ENCODE peak calls at places on chromosomes 2 and 18, in four cellular contexts. One of them, this sample, is unnamed.

GRCh38 chr18:10410472-10411300 is 43.7 kb upstream of the APCDD1 start:
- DNase-seq in GM12878: no peak
- DNase-seq in HepG2: no peak
- DNase-seq in K562: no peak
- DNase-seq in this sample: no peak

GRCh38 chr2:236498369-236498768 is 71.3 kb upstream of the ACKR3 start:
- DNase-seq in GM12878: no peak
- DNase-seq in HepG2: no peak
- DNase-seq in K562: no peak
- DNase-seq in this sample: no peak

GRCh38 chr2:96890726-96891385 is 21.0 kb upstream of the SEMA4C start:
- DNase-seq in GM12878: no peak
- DNase-seq in HepG2: no peak
- DNase-seq in K562: peak
- DNase-seq in this sample: no peak

GRCh38 chr2:59296279-59296678 is 1055.2 kb upstream of the FANCL start:
- DNase-seq in GM12878: no peak
- DNase-seq in HepG2: peak
- DNase-seq in K562: no peak
- DNase-seq in this sample: no peak

GRCh38 chr2:158189526-158189925 is 87.8 kb downstream of the UPP2 start:
- DNase-seq in GM12878: no peak
- DNase-seq in HepG2: peak
- DNase-seq in K562: no peak
- DNase-seq in this sample: no peak

GRCh38 chr2:151728736-151729415 is 5.4 kb downstream of the NEB start:
- DNase-seq in GM12878: no peak
- DNase-seq in HepG2: no peak
- DNase-seq in K562: no peak
- DNase-seq in this sample: peak

GRCh38 chr2:237879058-237879430 is 19.6 kb downstream of the RAMP1 start:
- DNase-seq in GM12878: no peak
- DNase-seq in HepG2: no peak
- DNase-seq in K562: no peak
- DNase-seq in this sample: no peak

GRCh38 chr2:46032996-46033395 is 264.2 kb upstream of the EPAS1 start:
- DNase-seq in GM12878: no peak
- DNase-seq in HepG2: peak
- DNase-seq in K562: no peak
- DNase-seq in this sample: no peak

GRCh38 chr2:44902767-44903166 is 38.7 kb upstream of the SIX3 start:
- DNase-seq in GM12878: no peak
- DNase-seq in HepG2: no peak
- DNase-seq in K562: no peak
- DNase-seq in this sample: no peak

GRCh38 chr2:96872591-96873349 is 2.9 kb upstream of the SEMA4C start:
- DNase-seq in GM12878: no peak
- DNase-seq in HepG2: no peak
- DNase-seq in K562: peak
- DNase-seq in this sample: no peak

GRCh38 chr2:120230515-120231471 is 7.6 kb upstream of the TMEM185B start:
- DNase-seq in GM12878: no peak
- DNase-seq in HepG2: no peak
- DNase-seq in K562: no peak
- DNase-seq in this sample: no peak

GRCh38 chr2:31011565-31011964 is 126.7 kb downstream of the GALNT14 start:
- DNase-seq in GM12878: no peak
- DNase-seq in HepG2: no peak
- DNase-seq in K562: no peak
- DNase-seq in this sample: no peak

GRCh38 chr2:16617282-16618266 is 48.1 kb downstream of the CYRIA start:
- DNase-seq in GM12878: no peak
- DNase-seq in HepG2: no peak
- DNase-seq in K562: peak
- DNase-seq in this sample: peak

GRCh38 chr2:174641168-174641567 is 43.6 kb upstream of the WIPF1 start:
- DNase-seq in GM12878: no peak
- DNase-seq in HepG2: no peak
- DNase-seq in K562: no peak
- DNase-seq in this sample: no peak

GRCh38 chr2:129483366-129483765 is 496.1 kb upstream of the RAB6C start:
- DNase-seq in GM12878: peak
- DNase-seq in HepG2: no peak
- DNase-seq in K562: no peak
- DNase-seq in this sample: no peak

GRCh38 chr2:234595829-234596228 is 98.9 kb upstream of the ARL4C start:
- DNase-seq in GM12878: no peak
- DNase-seq in HepG2: no peak
- DNase-seq in K562: no peak
- DNase-seq in this sample: no peak

GRCh38 chr2:150296795-150297546 is 190.5 kb downstream of the RND3 start:
- DNase-seq in GM12878: no peak
- DNase-seq in HepG2: no peak
- DNase-seq in K562: no peak
- DNase-seq in this sample: no peak
- TF ChIP-seq TARDBP in GM12878: no peak
- TF ChIP-seq TARDBP in HepG2: no peak
- TF ChIP-seq TARDBP in K562: no peak
- TF ChIP-seq TARDBP in this sample: no peak

DNA sequence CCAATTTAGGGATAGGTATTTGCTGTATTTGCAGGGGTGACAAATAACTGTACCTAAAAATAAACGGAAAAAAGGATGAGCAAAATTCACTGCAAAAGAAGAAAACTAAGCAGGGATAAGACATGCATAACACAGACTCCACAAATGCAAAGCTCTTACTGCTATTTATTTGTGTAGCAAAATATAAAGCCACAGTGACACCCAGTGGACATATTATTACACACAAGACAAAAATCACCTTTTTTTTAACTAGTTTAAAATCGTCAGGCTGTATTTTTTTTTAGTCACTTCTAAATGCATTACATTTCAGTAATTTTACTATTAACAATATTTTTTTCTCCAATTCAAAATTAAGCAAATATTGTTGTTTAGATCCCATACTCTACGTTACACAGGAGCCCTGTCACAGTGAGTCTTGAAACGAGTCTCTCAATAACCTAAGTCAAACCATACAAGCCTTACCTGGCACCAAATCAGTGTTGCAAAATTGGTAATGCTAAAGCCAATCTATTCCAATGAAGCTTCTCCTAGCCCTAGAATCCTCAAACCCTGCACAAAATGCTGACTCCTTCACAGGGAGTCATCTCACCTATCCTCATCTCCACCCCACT is 23.7 kb downstream of the METTL4 start:
- DNase-seq in GM12878: peak
- DNase-seq in HepG2: peak
- DNase-seq in K562: peak
- DNase-seq in this sample: peak
- TF ChIP-seq FOXM1 in GM12878: no peak
- TF ChIP-seq FOXM1 in HepG2: no peak
- TF ChIP-seq FOXM1 in K562: no peak
- TF ChIP-seq FOXM1 in this sample: no peak

DNA sequence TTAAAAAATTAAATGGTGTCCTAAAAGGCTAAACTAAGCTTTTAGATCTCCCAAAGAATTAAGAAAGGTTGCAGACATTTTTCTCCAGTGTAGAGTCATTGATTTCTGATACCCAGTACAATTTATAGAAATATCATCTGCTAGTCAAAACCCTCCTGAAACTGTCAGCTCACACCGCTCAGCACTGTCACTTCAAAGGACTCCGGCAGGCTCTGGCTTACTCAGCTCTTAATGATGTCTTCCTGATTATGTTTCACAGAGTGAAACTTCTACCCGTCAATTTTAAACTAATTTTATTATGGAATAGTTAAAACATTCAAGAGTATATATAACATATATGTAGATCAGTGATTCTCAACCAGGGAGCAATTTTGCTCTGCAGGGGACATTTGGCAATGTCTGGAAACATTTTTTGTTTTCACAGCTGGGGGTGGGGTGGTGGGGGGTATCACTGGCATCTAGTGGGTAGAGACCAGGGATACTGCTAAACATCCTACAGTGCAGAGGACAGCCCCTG is 31.5 kb downstream of the CDK15 start:
- DNase-seq in GM12878: no peak
- DNase-seq in HepG2: no peak
- DNase-seq in K562: no peak
- DNase-seq in this sample: no peak
- TF ChIP-seq TARDBP in GM12878: no peak
- TF ChIP-seq TARDBP in HepG2: no peak
- TF ChIP-seq TARDBP in K562: no peak
- TF ChIP-seq TARDBP in this sample: no peak

DNA sequence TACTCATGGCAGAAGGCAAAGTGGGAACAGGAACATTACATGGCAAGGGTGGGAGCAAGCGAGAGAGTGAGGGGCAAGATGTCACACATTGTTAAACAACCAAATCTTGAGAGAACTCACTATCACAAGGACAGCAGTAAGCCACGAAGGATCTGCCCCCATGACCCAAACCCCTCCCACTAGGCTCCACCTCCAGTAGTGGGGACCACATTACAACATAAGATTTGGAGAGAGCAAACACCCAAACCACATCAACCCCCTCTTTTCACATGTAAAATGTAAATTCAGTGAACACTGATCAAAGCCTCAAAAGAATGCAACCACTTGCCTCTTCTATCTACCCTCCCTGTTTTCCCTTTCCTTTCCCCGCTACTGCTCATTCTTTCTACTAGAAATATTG is 43.6 kb upstream of the TNP1 start:
- DNase-seq in GM12878: no peak
- DNase-seq in HepG2: no peak
- DNase-seq in K562: no peak
- DNase-seq in this sample: no peak
- TF ChIP-seq FOXM1 in GM12878: no peak
- TF ChIP-seq FOXM1 in HepG2: no peak
- TF ChIP-seq FOXM1 in K562: no peak
- TF ChIP-seq FOXM1 in this sample: no peak

GRCh38 chr18:21928925-21929324 is 188.3 kb downstream of the MIB1 start:
- DNase-seq in GM12878: no peak
- DNase-seq in HepG2: no peak
- DNase-seq in K562: peak
- DNase-seq in this sample: no peak
- TF ChIP-seq TARDBP in GM12878: no peak
- TF ChIP-seq TARDBP in HepG2: no peak
- TF ChIP-seq TARDBP in K562: no peak
- TF ChIP-seq TARDBP in this sample: no peak